ENCODE peak calls at places on chromosomes 12 and 14, in seven cellular contexts. G, M, R, X, O, B and S are unnamed samples.

GRCh38 chr12:79685068-79685467 is 5.7 kb downstream of the PAWR start:
- DNase-seq in G (no peak), M (no peak), R (no peak), X (peak; percentile 45), O (no peak), B (no peak), S (no peak)

GRCh38 chr12:22447223-22447622 is 97.1 kb downstream of the C2CD5 start:
- DNase-seq in G (peak; percentile 73), M (no peak), R (no peak), X (no peak), O (no peak), B (no peak), S (no peak)

GRCh38 chr14:93716410-93717221 is 71.7 kb downstream of the PRIMA1 start:
- DNase-seq in G (no peak), M (no peak), R (no peak), X (no peak), O (no peak), B (no peak), S (no peak)

GRCh38 chr12:58247633-58248032 is 306.3 kb downstream of the ATP23 start:
- DNase-seq in G (no peak), M (no peak), R (no peak), X (no peak), O (no peak), B (no peak), S (no peak)

GRCh38 chr14:29681308-29681707 is 246.3 kb downstream of the PRKD1 start:
- DNase-seq in G (no peak), M (no peak), R (no peak), X (no peak), O (no peak), B (no peak), S (no peak)

GRCh38 chr14:81406863-81407262 is 6.7 kb upstream of the STON2 start:
- DNase-seq in G (peak; percentile 6), M (no peak), R (no peak), X (peak; percentile 3), O (no peak), B (no peak), S (no peak)

GRCh38 chr12:70598467-70599194 is 38.6 kb downstream of the PTPRB start:
- DNase-seq in G (peak; percentile 27), M (no peak), R (no peak), X (no peak), O (peak; percentile 22), B (no peak), S (no peak)

GRCh38 chr12:3677609-3678008 is 75.3 kb downstream of the CRACR2A start:
- DNase-seq in G (no peak), M (no peak), R (no peak), X (no peak), O (no peak), B (no peak), S (no peak)

GRCh38 chr14:28780843-28781503 is 14.4 kb downstream of the FOXG1 start:
- DNase-seq in G (peak; percentile 33), M (no peak), R (no peak), X (no peak), O (no peak), B (no peak), S (no peak)

GRCh38 chr12:65637774-65638173 is 186.5 kb upstream of the HMGA2 start:
- DNase-seq in G (no peak), M (no peak), R (no peak), X (peak; percentile 42), O (no peak), B (no peak), S (no peak)

GRCh38 chr14:63478437-63478852 is 64.7 kb downstream of the PPP2R5E start:
- DNase-seq in G (no peak), M (no peak), R (no peak), X (no peak), O (no peak), B (no peak), S (no peak)

GRCh38 chr14:21087294-21088091 is 11.0 kb downstream of the ZNF219 start:
- DNase-seq in G (peak; percentile 74), M (peak; percentile 74), R (peak; percentile 49), X (peak; percentile 98), O (no peak), B (peak; percentile 63), S (peak; percentile 65)